ENCODE peak calls at places on chromosome 10, in six cellular contexts. One of them, this sample, is unnamed.

GRCh38 chr10:119602241-119603095 is 5.7 kb upstream of the TIAL1 start:
- DNase-seq in SK-N-MC: no peak
- DNase-seq in PC-3: peak; percentile 38
- DNase-seq in HepG2: peak; percentile 31
- DNase-seq in fibroblast of lung: no peak
- DNase-seq in K562: no peak
- DNase-seq in this sample: no peak

GRCh38 chr10:73263948-73264347 is 11.5 kb upstream of the MRPS16 start:
- DNase-seq in K562: no peak
- DNase-seq in PC-3: peak; percentile 90
- DNase-seq in fibroblast of lung: peak; percentile 19
- DNase-seq in HepG2: peak; percentile 17
- DNase-seq in SK-N-MC: no peak
- DNase-seq in this sample: no peak

GRCh38 chr10:50312464-50313437 is 61.4 kb upstream of the ASAH2 start:
- DNase-seq in PC-3: peak; percentile 96
- DNase-seq in K562: no peak
- DNase-seq in HepG2: no peak
- DNase-seq in fibroblast of lung: peak; percentile 58
- DNase-seq in SK-N-MC: no peak
- DNase-seq in this sample: no peak

GRCh38 chr10:62386401-62387320 is 12.5 kb downstream of the ZNF365 start:
- DNase-seq in SK-N-MC: no peak
- DNase-seq in HepG2: no peak
- DNase-seq in fibroblast of lung: peak; percentile 47
- DNase-seq in K562: no peak
- DNase-seq in PC-3: no peak
- DNase-seq in this sample: no peak

GRCh38 chr10:119827430-119827829 is 45.2 kb downstream of the MCMBP start:
- DNase-seq in PC-3: no peak
- DNase-seq in SK-N-MC: no peak
- DNase-seq in HepG2: no peak
- DNase-seq in fibroblast of lung: no peak
- DNase-seq in K562: no peak
- DNase-seq in this sample: no peak

GRCh38 chr10:88004451-88004850 is 141.0 kb downstream of the PTEN start:
- DNase-seq in fibroblast of lung: peak; percentile 75
- DNase-seq in SK-N-MC: no peak
- DNase-seq in HepG2: no peak
- DNase-seq in PC-3: no peak
- DNase-seq in K562: no peak
- DNase-seq in this sample: no peak

GRCh38 chr10:6525599-6526160 is 54.4 kb downstream of the PRKCQ start:
- DNase-seq in HepG2: no peak
- DNase-seq in K562: no peak
- DNase-seq in PC-3: no peak
- DNase-seq in fibroblast of lung: no peak
- DNase-seq in SK-N-MC: no peak
- DNase-seq in this sample: no peak

GRCh38 chr10:25933653-25934608 is at the start of gene MYO3A:
- DNase-seq in PC-3: no peak
- DNase-seq in K562: no peak
- DNase-seq in SK-N-MC: no peak
- DNase-seq in fibroblast of lung: no peak
- DNase-seq in HepG2: no peak
- DNase-seq in this sample: peak; percentile 72

GRCh38 chr10:68954904-68955303 is 1.1 kb upstream of the DDX21 start:
- DNase-seq in PC-3: no peak
- DNase-seq in fibroblast of lung: no peak
- DNase-seq in HepG2: no peak
- DNase-seq in SK-N-MC: no peak
- DNase-seq in K562: no peak
- DNase-seq in this sample: no peak

GRCh38 chr10:58477122-58477521 is 35.5 kb upstream of the BICC1 start:
- DNase-seq in PC-3: no peak
- DNase-seq in HepG2: no peak
- DNase-seq in SK-N-MC: no peak
- DNase-seq in fibroblast of lung: peak; percentile 92
- DNase-seq in K562: no peak
- DNase-seq in this sample: peak; percentile 50

GRCh38 chr10:11760861-11761260 is 18.7 kb downstream of the ECHDC3 start:
- DNase-seq in SK-N-MC: no peak
- DNase-seq in HepG2: no peak
- DNase-seq in PC-3: no peak
- DNase-seq in K562: no peak
- DNase-seq in fibroblast of lung: no peak
- DNase-seq in this sample: no peak

GRCh38 chr10:56178210-56178609 is 182.8 kb downstream of the ZWINT start:
- DNase-seq in K562: no peak
- DNase-seq in PC-3: peak; percentile 11
- DNase-seq in fibroblast of lung: no peak
- DNase-seq in SK-N-MC: no peak
- DNase-seq in HepG2: no peak
- DNase-seq in this sample: no peak

GRCh38 chr10:86392723-86393094 is 26.1 kb upstream of the GRID1 start:
- DNase-seq in K562: no peak
- DNase-seq in HepG2: no peak
- DNase-seq in SK-N-MC: no peak
- DNase-seq in PC-3: no peak
- DNase-seq in fibroblast of lung: no peak
- DNase-seq in this sample: no peak

GRCh38 chr10:78992333-78992732 is 76.4 kb upstream of the ZMIZ1 start:
- DNase-seq in fibroblast of lung: no peak
- DNase-seq in HepG2: no peak
- DNase-seq in K562: no peak
- DNase-seq in SK-N-MC: no peak
- DNase-seq in PC-3: no peak
- DNase-seq in this sample: no peak

GRCh38 chr10:6755891-6756460 is 175.9 kb upstream of the PRKCQ start:
- DNase-seq in SK-N-MC: no peak
- DNase-seq in PC-3: no peak
- DNase-seq in K562: no peak
- DNase-seq in fibroblast of lung: peak; percentile 67
- DNase-seq in HepG2: no peak
- DNase-seq in this sample: no peak

GRCh38 chr10:114274616-114275453 is 35.8 kb downstream of the VWA2 start:
- DNase-seq in K562: no peak
- DNase-seq in PC-3: no peak
- DNase-seq in SK-N-MC: no peak
- DNase-seq in HepG2: no peak
- DNase-seq in fibroblast of lung: no peak
- DNase-seq in this sample: peak; percentile 27

GRCh38 chr10:22875584-22875983 is 52.3 kb upstream of the ARMC3 start:
- DNase-seq in PC-3: no peak
- DNase-seq in fibroblast of lung: no peak
- DNase-seq in SK-N-MC: no peak
- DNase-seq in HepG2: no peak
- DNase-seq in K562: no peak
- DNase-seq in this sample: no peak

GRCh38 chr10:61941202-61941651 is 39.7 kb downstream of the ARID5B start:
- DNase-seq in PC-3: no peak
- DNase-seq in fibroblast of lung: no peak
- DNase-seq in HepG2: no peak
- DNase-seq in SK-N-MC: no peak
- DNase-seq in K562: no peak
- DNase-seq in this sample: no peak

GRCh38 chr10:86782691-86783418 is 26.4 kb downstream of the BMPR1A start:
- DNase-seq in PC-3: no peak
- DNase-seq in K562: no peak
- DNase-seq in SK-N-MC: no peak
- DNase-seq in fibroblast of lung: no peak
- DNase-seq in HepG2: no peak
- DNase-seq in this sample: no peak

GRCh38 chr10:91378061-91378460 is 32.1 kb upstream of the HECTD2 start:
- DNase-seq in K562: no peak
- DNase-seq in fibroblast of lung: peak; percentile 89
- DNase-seq in SK-N-MC: peak; percentile 73
- DNase-seq in HepG2: no peak
- DNase-seq in PC-3: peak; percentile 65
- DNase-seq in this sample: no peak

GRCh38 chr10:104334965-104335650 is 3.2 kb downstream of the ITPRIP start:
- DNase-seq in K562: no peak
- DNase-seq in fibroblast of lung: no peak
- DNase-seq in HepG2: no peak
- DNase-seq in SK-N-MC: no peak
- DNase-seq in PC-3: peak; percentile 60
- DNase-seq in this sample: no peak
- H3K9ac ChIP-seq in K562: peak overlapping the region; percentile 87
- H3K9ac ChIP-seq in fibroblast of lung: no peak overlapping the region
- H3K9ac ChIP-seq in HepG2: no peak overlapping the region
- H3K9ac ChIP-seq in SK-N-MC: no peak overlapping the region
- H3K9ac ChIP-seq in PC-3: peak overlapping the region; percentile 41
- H3K9ac ChIP-seq in this sample: peak overlapping the region; percentile 23

GRCh38 chr10:107425844-107426553 is 261.5 kb upstream of the SORCS1 start:
- DNase-seq in fibroblast of lung: no peak
- DNase-seq in K562: no peak
- DNase-seq in SK-N-MC: no peak
- DNase-seq in PC-3: no peak
- DNase-seq in HepG2: no peak
- DNase-seq in this sample: no peak
- H3K4me3 ChIP-seq in fibroblast of lung: no peak overlapping the region
- H3K4me3 ChIP-seq in K562: no peak overlapping the region
- H3K4me3 ChIP-seq in SK-N-MC: no peak overlapping the region
- H3K4me3 ChIP-seq in PC-3: peak overlapping the region; percentile 12
- H3K4me3 ChIP-seq in HepG2: no peak overlapping the region
- H3K4me3 ChIP-seq in this sample: peak overlapping the region; percentile 59

GRCh38 chr10:126250527-126251310 is 137.6 kb downstream of the ADAM12 start:
- DNase-seq in K562: no peak
- DNase-seq in SK-N-MC: no peak
- DNase-seq in HepG2: no peak
- DNase-seq in PC-3: no peak
- DNase-seq in fibroblast of lung: no peak
- DNase-seq in this sample: no peak

GRCh38 chr10:126245501-126245900 is 142.8 kb downstream of the ADAM12 start:
- DNase-seq in fibroblast of lung: no peak
- DNase-seq in K562: no peak
- DNase-seq in HepG2: no peak
- DNase-seq in PC-3: no peak
- DNase-seq in SK-N-MC: no peak
- DNase-seq in this sample: no peak

GRCh38 chr10:126250045-126250444 is 138.2 kb downstream of the ADAM12 start:
- DNase-seq in PC-3: no peak
- DNase-seq in HepG2: no peak
- DNase-seq in SK-N-MC: no peak
- DNase-seq in K562: no peak
- DNase-seq in fibroblast of lung: no peak
- DNase-seq in this sample: no peak

GRCh38 chr10:126243976-126244375 is 144.3 kb downstream of the ADAM12 start:
- DNase-seq in SK-N-MC: no peak
- DNase-seq in PC-3: no peak
- DNase-seq in fibroblast of lung: peak; percentile 100
- DNase-seq in HepG2: no peak
- DNase-seq in K562: no peak
- DNase-seq in this sample: no peak

GRCh38 chr10:126247454-126247975 is 140.8 kb downstream of the ADAM12 start:
- DNase-seq in PC-3: peak; percentile 94
- DNase-seq in K562: no peak
- DNase-seq in fibroblast of lung: peak; percentile 100
- DNase-seq in HepG2: no peak
- DNase-seq in SK-N-MC: no peak
- DNase-seq in this sample: peak; percentile 89
- H3K9ac ChIP-seq in PC-3: peak overlapping the region; percentile 58
- H3K9ac ChIP-seq in K562: no peak overlapping the region
- H3K9ac ChIP-seq in fibroblast of lung: no peak overlapping the region
- H3K9ac ChIP-seq in HepG2: no peak overlapping the region
- H3K9ac ChIP-seq in SK-N-MC: no peak overlapping the region
- H3K9ac ChIP-seq in this sample: no peak overlapping the region

GRCh38 chr10:117551322-117552155 is 9.0 kb downstream of the EMX2 start:
- DNase-seq in SK-N-MC: no peak
- DNase-seq in K562: no peak
- DNase-seq in fibroblast of lung: no peak
- DNase-seq in HepG2: no peak
- DNase-seq in PC-3: no peak
- DNase-seq in this sample: no peak
- H3K4me3 ChIP-seq in SK-N-MC: no peak overlapping the region
- H3K4me3 ChIP-seq in K562: no peak overlapping the region
- H3K4me3 ChIP-seq in fibroblast of lung: no peak overlapping the region
- H3K4me3 ChIP-seq in HepG2: no peak overlapping the region
- H3K4me3 ChIP-seq in PC-3: no peak overlapping the region
- H3K4me3 ChIP-seq in this sample: peak overlapping the region; percentile 52

GRCh38 chr10:102134416-102134815 is 1.6 kb downstream of the PPRC1 start:
- DNase-seq in HepG2: no peak
- DNase-seq in SK-N-MC: no peak
- DNase-seq in K562: no peak
- DNase-seq in PC-3: no peak
- DNase-seq in fibroblast of lung: no peak
- DNase-seq in this sample: no peak
- H3K9ac ChIP-seq in HepG2: peak overlapping the region; percentile 93
- H3K9ac ChIP-seq in SK-N-MC: peak overlapping the region; percentile 95
- H3K9ac ChIP-seq in K562: peak overlapping the region; percentile 94
- H3K9ac ChIP-seq in PC-3: peak overlapping the region; percentile 100
- H3K9ac ChIP-seq in fibroblast of lung: peak overlapping the region; percentile 88
- H3K9ac ChIP-seq in this sample: peak overlapping the region; percentile 79

This sample was measured in kidney.